ENCODE peak calls at places on chromosomes 1 and 21, in nine cellular contexts. L is left ventricle myocardium inferior; B is stomach; D is CD8-positive, alpha-beta T cell; I is uterus; P is OCI-LY7; Z is pancreas; V is CD4-positive, CD25-positive, alpha-beta regulatory T cell; E is heart right ventricle. G is an unnamed sample.

GRCh38 chr21:38376235-38376634 is 119.4 kb downstream of the KCNJ15 start:
- DNase-seq in L (no peak), B (no peak), D (no peak), I (no peak), P (no peak), Z (no peak), V (no peak), E (peak; percentile 46), G (no peak)

GRCh38 chr1:54371936-54372385 is 34.2 kb downstream of the SSBP3 start:
- DNase-seq in L (no peak), B (no peak), D (no peak), I (no peak), P (no peak), Z (no peak), V (no peak), E (no peak), G (no peak)

GRCh38 chr1:12184008-12184681 is 17.4 kb downstream of the TNFRSF1B start:
- DNase-seq in L (peak; percentile 86), B (peak; percentile 56), D (no peak), I (peak; percentile 88), P (no peak), Z (peak; percentile 79), V (no peak), E (peak; percentile 89), G (no peak)

GRCh38 chr1:76073471-76073870 is 1.1 kb upstream of the ST6GALNAC3 start:
- DNase-seq in L (no peak), B (no peak), D (no peak), I (no peak), P (no peak), Z (no peak), V (no peak), E (no peak), G (no peak)

GRCh38 chr1:92754000-92754787 is 30.7 kb downstream of the EVI5 start:
- DNase-seq in L (no peak), B (no peak), D (no peak), I (no peak), P (no peak), Z (no peak), V (no peak), E (no peak), G (no peak)

GRCh38 chr1:228867093-228867950 is 132.0 kb downstream of the RHOU start:
- DNase-seq in L (no peak), B (peak; percentile 58), D (no peak), I (no peak), P (no peak), Z (no peak), V (no peak), E (no peak), G (no peak)

GRCh38 chr1:6770727-6771567 is 14.3 kb upstream of the CAMTA1 start:
- DNase-seq in L (no peak), B (no peak), D (no peak), I (peak; percentile 24), P (peak; percentile 66), Z (no peak), V (no peak), E (no peak), G (no peak)

GRCh38 chr1:232038704-232039103 is 412.1 kb downstream of the DISC1 start:
- DNase-seq in L (peak; percentile 34), B (no peak), D (no peak), I (no peak), P (no peak), Z (no peak), V (no peak), E (peak; percentile 44), G (no peak)

GRCh38 chr1:212595229-212595628 is 13.3 kb upstream of the ATF3 start:
- DNase-seq in L (no peak), B (no peak), D (no peak), I (no peak), P (no peak), Z (no peak), V (no peak), E (no peak), G (no peak)

GRCh38 chr1:94947453-94947852 is 20.5 kb upstream of the CNN3 start:
- DNase-seq in L (no peak), B (no peak), D (no peak), I (no peak), P (no peak), Z (no peak), V (no peak), E (no peak), G (no peak)

GRCh38 chr1:232600430-232601258 is 29.3 kb downstream of the SIPA1L2 start:
- DNase-seq in L (no peak), B (no peak), D (no peak), I (no peak), P (peak; percentile 49), Z (no peak), V (no peak), E (no peak), G (peak; percentile 17)

GRCh38 chr1:183590225-183591191 is at the start of gene NCF2:
- DNase-seq in L (no peak), B (peak; percentile 31), D (no peak), I (no peak), P (peak; percentile 89), Z (peak; percentile 42), V (peak; percentile 91), E (no peak), G (peak; percentile 7)
- H3K4me3 ChIP-seq in L (peak within 1 kb of the TSS; percentile 39), B (peak within 1 kb of the TSS; percentile 34), D (no peak within 1 kb of the TSS), I (no peak within 1 kb of the TSS), P (peak within 1 kb of the TSS; percentile 62), Z (no peak within 1 kb of the TSS), V (peak within 1 kb of the TSS; percentile 37), E (peak within 1 kb of the TSS; percentile 2), G (no peak within 1 kb of the TSS)

GRCh38 chr1:22141493-22141892 is 1.4 kb downstream of the WNT4 start:
- DNase-seq in L (no peak), B (no peak), D (no peak), I (no peak), P (no peak), Z (no peak), V (no peak), E (no peak), G (no peak)
- H3K4me3 ChIP-seq in L (peak overlapping the region; percentile 67), B (peak overlapping the region; percentile 69), D (no peak overlapping the region), I (peak overlapping the region; percentile 57), P (no peak overlapping the region), Z (no peak overlapping the region), V (no peak overlapping the region), E (no peak overlapping the region), G (no peak overlapping the region)

DNA sequence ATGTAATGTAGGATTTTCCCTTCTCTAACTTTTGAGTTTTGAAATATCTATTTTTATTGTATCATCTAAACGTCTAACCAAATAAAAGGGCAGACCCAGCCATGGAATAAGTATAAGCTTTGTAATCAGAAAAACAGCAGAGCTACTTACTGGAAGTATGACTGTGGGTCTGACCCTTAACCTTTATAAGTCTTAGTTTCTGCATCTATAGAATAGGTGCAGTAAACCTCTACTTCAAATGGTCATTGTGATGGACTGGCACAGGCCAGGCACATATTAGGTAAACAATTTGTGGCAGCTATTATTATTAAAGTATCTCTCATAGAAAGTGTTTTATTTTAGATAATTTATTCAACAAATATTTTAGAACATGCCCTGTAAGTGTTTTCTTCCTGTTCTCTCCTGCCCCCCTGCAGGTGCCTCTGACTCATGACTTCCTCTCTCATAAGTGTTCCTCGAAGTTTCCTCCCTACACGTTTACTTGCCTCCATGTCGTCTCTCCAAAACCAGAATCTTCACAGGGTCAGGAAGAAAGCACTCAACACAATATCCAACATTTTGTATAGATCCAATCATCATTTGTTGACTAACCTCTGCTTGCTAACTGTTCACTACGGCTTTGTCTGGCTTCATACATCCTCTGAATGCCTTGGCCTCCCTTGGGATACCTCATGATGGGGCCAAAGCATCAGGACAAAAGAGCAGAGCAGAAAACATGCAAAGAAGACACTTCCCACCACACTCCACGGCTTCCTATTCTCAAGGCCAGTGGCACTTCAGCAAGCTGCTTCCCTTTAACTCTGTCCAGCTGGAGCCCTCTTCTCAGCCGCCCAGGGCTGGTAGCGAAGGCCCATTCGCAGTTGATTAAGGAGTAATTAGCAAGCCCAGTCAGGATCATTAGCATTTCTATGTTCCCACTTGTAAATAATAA is 224.6 kb upstream of the FGGY start:
- DNase-seq in L (no peak), B (no peak), D (peak; percentile 34), I (no peak), P (peak; percentile 7), Z (no peak), V (peak; percentile 70), E (no peak), G (peak; percentile 5)
- H3K4me3 ChIP-seq in L (no peak overlapping the region), B (no peak overlapping the region), D (no peak overlapping the region), I (no peak overlapping the region), P (no peak overlapping the region), Z (no peak overlapping the region), V (peak overlapping the region; percentile 39), E (no peak overlapping the region), G (no peak overlapping the region)

GRCh38 chr1:196607940-196608339 is 300 bp downstream of the KCNT2 start:
- DNase-seq in L (no peak), B (no peak), D (no peak), I (no peak), P (no peak), Z (no peak), V (no peak), E (no peak), G (no peak)

GRCh38 chr1:196608401-196609113 is at the start of gene KCNT2:
- DNase-seq in L (peak; percentile 67), B (peak; percentile 25), D (no peak), I (peak; percentile 65), P (no peak), Z (peak; percentile 26), V (no peak), E (peak; percentile 58), G (peak; percentile 39)

GRCh38 chr1:196609114-196609737 is 986 bp upstream of the KCNT2 start:
- DNase-seq in L (no peak), B (no peak), D (no peak), I (peak; percentile 16), P (no peak), Z (no peak), V (peak; percentile 0), E (no peak), G (no peak)

GRCh38 chr1:196611873-196612272 is 3.6 kb upstream of the KCNT2 start:
- DNase-seq in L (no peak), B (no peak), D (no peak), I (no peak), P (no peak), Z (no peak), V (no peak), E (no peak), G (no peak)
- H3K4me3 ChIP-seq in L (no peak overlapping the region), B (no peak overlapping the region), D (no peak overlapping the region), I (no peak overlapping the region), P (no peak overlapping the region), Z (no peak overlapping the region), V (no peak overlapping the region), E (no peak overlapping the region), G (no peak overlapping the region)